ENCODE peak calls at places on chromosomes 4 and X, in seven cellular contexts. U, V, Z, H, K, Q and D are unnamed samples. For H3K36me3, the result is how much of the 10 kb centered on the place peaks cover.

GRCh38 chr4:88286897-88287296 is 2.5 kb upstream of the PPM1K start:
- DNase-seq in Z (no peak), K (no peak), H (no peak), Q (no peak), U (peak), V (no peak), D (no peak)

GRCh38 chr4:41203169-41203568 is 11.2 kb downstream of the APBB2 start:
- DNase-seq in Z (no peak), K (no peak), V (no peak), U (no peak), Q (no peak), H (no peak), D (no peak)

GRCh38 chrX:68652327-68652930 is 5.0 kb downstream of the STARD8 start:
- DNase-seq in K (no peak), V (no peak), Z (no peak), U (no peak), H (peak), Q (no peak), D (no peak)

GRCh38 chrX:30957753-30958152 is 68.7 kb upstream of the TAB3 start:
- DNase-seq in H (no peak), K (peak), Q (no peak), U (peak), Z (no peak), V (no peak), D (no peak)

GRCh38 chr4:52837716-52838558 is 24.2 kb upstream of the RASL11B start:
- DNase-seq in Z (no peak), Q (no peak), H (no peak), V (no peak), U (peak), K (peak), D (no peak)

GRCh38 chr4:15690020-15690809 is 8.6 kb downstream of the FAM200B start:
- DNase-seq in V (no peak), H (no peak), K (peak), Q (no peak), U (no peak), Z (peak), D (no peak)

GRCh38 chr4:42159271-42160001 is 7.0 kb upstream of the BEND4 start:
- DNase-seq in Z (no peak), K (no peak), V (no peak), Q (no peak), U (no peak), H (no peak), D (no peak)

GRCh38 chrX:15855562-15856256 is 1.1 kb upstream of the AP1S2 start:
- DNase-seq in U (no peak), Q (no peak), K (peak), Z (no peak), H (no peak), V (peak), D (peak)

GRCh38 chr4:925771-926500 is 6.2 kb downstream of the GAK start:
- DNase-seq in Z (no peak), U (no peak), Q (no peak), V (no peak), H (no peak), K (no peak), D (no peak)

GRCh38 chr4:17662694-17663093 is 48.3 kb downstream of the MED28 start:
- DNase-seq in V (peak), K (no peak), Z (no peak), U (no peak), H (no peak), Q (no peak), D (no peak)

GRCh38 chr4:17665346-17665745 is 50.9 kb downstream of the MED28 start:
- DNase-seq in H (no peak), U (no peak), Q (no peak), Z (no peak), V (no peak), K (no peak), D (no peak)

GRCh38 chr4:17665852-17666251 is 51.4 kb downstream of the MED28 start:
- DNase-seq in Z (no peak), V (no peak), U (no peak), Q (no peak), H (no peak), K (no peak), D (no peak)

GRCh38 chr4:17667253-17667652 is 52.8 kb downstream of the MED28 start:
- DNase-seq in Z (no peak), K (no peak), U (no peak), H (no peak), V (no peak), Q (no peak), D (no peak)

DNA sequence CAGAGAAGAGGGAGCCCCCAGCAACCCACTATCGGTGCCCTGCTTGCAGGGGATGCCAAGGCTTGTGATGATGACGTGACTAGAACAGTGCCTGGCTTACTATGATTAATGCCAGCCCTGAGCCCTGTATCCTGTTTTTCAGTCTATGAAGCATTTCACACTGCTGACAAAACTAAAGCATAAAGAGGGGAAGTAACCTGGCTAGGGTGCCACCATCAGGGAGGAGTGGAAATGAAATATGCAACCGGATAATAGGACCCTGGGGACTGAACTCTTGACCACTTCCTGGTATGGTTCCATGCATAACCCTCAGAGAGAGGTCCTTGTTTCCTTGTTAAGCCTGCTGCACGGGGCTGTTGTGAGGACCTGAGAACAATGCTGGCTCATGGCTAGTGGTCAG is 50.3 kb downstream of the MED28 start:
- DNase-seq in Z (no peak), V (no peak), Q (no peak), H (no peak), K (no peak), U (no peak), D (peak)
- TF ChIP-seq CTCF in Z (no peak), V (no peak), Q (no peak), H (no peak), K (no peak), U (no peak), D (no peak)

GRCh38 chr4:77065382-77065781 is 10.4 kb downstream of the CCNI start:
- DNase-seq in U (no peak), Z (no peak), H (no peak), K (no peak), V (no peak), Q (no peak), D (no peak)

GRCh38 chr4:77062856-77063255 is 12.9 kb downstream of the CCNI start:
- DNase-seq in U (no peak), Z (no peak), H (no peak), Q (no peak), V (no peak), K (no peak), D (no peak)
- H3K36me3 ChIP-seq in U (half or more), Z (under half), H (under half), Q (under half), V (under half), K (under half), D (under half)

DNA sequence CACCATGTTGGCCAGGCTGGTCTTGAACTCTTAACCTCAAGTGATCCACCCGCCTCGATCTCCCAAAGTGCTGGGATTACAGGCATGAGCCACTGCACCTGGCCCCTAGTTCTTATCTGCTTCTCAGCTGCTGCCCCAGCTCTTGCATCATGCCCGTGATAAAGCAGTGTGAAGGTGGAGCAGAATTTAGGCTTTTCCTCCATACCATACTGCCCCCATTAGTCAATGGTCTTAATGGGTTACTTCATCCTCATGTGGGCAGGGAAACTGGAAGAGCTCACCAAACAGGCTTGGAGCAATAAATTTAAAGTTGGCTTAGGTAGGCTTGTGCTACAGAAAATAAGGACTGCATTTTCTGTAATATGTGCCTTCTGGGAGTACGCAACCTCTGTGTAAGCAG is 636.9 kb upstream of the BOD1L1 start:
- DNase-seq in Q (no peak), V (no peak), U (no peak), H (no peak), Z (peak), K (peak), D (no peak)
- TF ChIP-seq CTCF in Q (no peak), V (no peak), U (no peak), H (no peak), Z (peak), K (no peak), D (no peak)

GRCh38 chr4:2823671-2824328 is 19.8 kb upstream of the ADD1 start:
- DNase-seq in V (no peak), K (no peak), Z (no peak), U (no peak), H (peak), Q (no peak), D (peak)
- H3K36me3 ChIP-seq in V (under half), K (under half), Z (under half), U (under half), H (under half), Q (under half), D (under half)

GRCh38 chr4:44493924-44494323 is 45.3 kb upstream of the KCTD8 start:
- DNase-seq in K (peak), H (no peak), V (peak), U (peak), Q (no peak), Z (peak), D (no peak)
- TF ChIP-seq CTCF in K (peak), H (peak), V (peak), U (peak), Q (no peak), Z (peak), D (peak)